ENCODE peak calls at places on chromosome 22, in nine cellular contexts. E, N, U, Y, P, W, J, D and A are unnamed samples.

GRCh38 chr22:46569055-46569847 is 31.8 kb upstream of the CELSR1 start:
- DNase-seq in D (no peak), E (no peak), Y (peak), W (no peak), N (no peak), J (no peak), U (no peak), P (no peak), A (no peak)

GRCh38 chr22:50489363-50490243 is 2.9 kb downstream of the MIOX start:
- DNase-seq in E (no peak), N (no peak), P (no peak), Y (no peak), W (no peak), U (no peak), D (no peak), J (no peak), A (no peak)

GRCh38 chr22:22943521-22944267 is 56.1 kb downstream of the IGLL5 start:
- DNase-seq in N (no peak), Y (peak), U (no peak), J (no peak), P (no peak), E (no peak), W (no peak), D (no peak), A (no peak)

GRCh38 chr22:20281891-20282290 is 13.8 kb upstream of the RTN4R start:
- DNase-seq in P (no peak), W (no peak), Y (no peak), U (no peak), E (no peak), N (no peak), D (no peak), J (no peak), A (no peak)

GRCh38 chr22:30868663-30869385 is 99.8 kb downstream of the MORC2 start:
- DNase-seq in E (no peak), D (no peak), U (peak), Y (peak), J (no peak), P (no peak), W (peak), N (no peak), A (no peak)

GRCh38 chr22:41951898-41952474 is at the start of gene SMIM45:
- DNase-seq in J (peak), D (peak), Y (peak), W (no peak), E (no peak), N (no peak), P (no peak), U (peak), A (peak)

GRCh38 chr22:24512043-24512442 is 16.9 kb downstream of the UPB1 start:
- DNase-seq in E (peak), P (no peak), U (no peak), Y (no peak), N (no peak), D (no peak), W (no peak), J (peak), A (no peak)

GRCh38 chr22:38412435-38413084 is 42.4 kb downstream of the KCNJ4 start:
- DNase-seq in P (no peak), E (no peak), N (peak), U (no peak), J (peak), W (no peak), Y (peak), D (no peak), A (no peak)

GRCh38 chr22:41770715-41771452 is 29.6 kb upstream of the CCDC134 start:
- DNase-seq in N (no peak), D (no peak), E (no peak), P (no peak), W (no peak), J (no peak), Y (no peak), U (no peak), A (no peak)

GRCh38 chr22:35477911-35478582 is 62.6 kb upstream of the RASD2 start:
- DNase-seq in N (no peak), D (no peak), P (no peak), Y (no peak), W (peak), U (peak), E (peak), J (peak), A (peak)

GRCh38 chr22:31308181-31308580 is 15.9 kb upstream of the PIK3IP1 start:
- DNase-seq in P (no peak), N (peak), E (no peak), J (no peak), U (no peak), D (no peak), Y (no peak), W (no peak), A (no peak)

GRCh38 chr22:49960159-49960966 is at the start of gene PIM3:
- DNase-seq in N (peak), U (peak), Y (peak), W (peak), D (peak), P (no peak), E (peak), J (peak), A (peak)

GRCh38 chr22:21569459-21570161 is 2.1 kb downstream of the UBE2L3 start:
- DNase-seq in P (no peak), N (no peak), D (no peak), J (peak), W (no peak), Y (no peak), E (peak), U (no peak), A (no peak)

GRCh38 chr22:20140107-20140445 is 8.5 kb downstream of the ZDHHC8 start:
- DNase-seq in W (no peak), D (no peak), J (no peak), P (no peak), U (no peak), E (no peak), Y (no peak), N (no peak), A (no peak)

GRCh38 chr22:17952273-17952801 is 72.0 kb downstream of the MICAL3 start:
- DNase-seq in N (peak), D (no peak), Y (no peak), P (no peak), J (no peak), W (no peak), U (no peak), E (no peak), A (no peak)

GRCh38 chr22:48795664-48796063 is 1032.0 kb downstream of the BRD1 start:
- DNase-seq in E (no peak), J (no peak), N (no peak), Y (no peak), U (no peak), P (no peak), D (no peak), W (no peak), A (no peak)

GRCh38 chr22:32206774-32207758 is 2.2 kb upstream of the RFPL2 start:
- DNase-seq in W (peak), J (peak), P (peak), E (no peak), Y (no peak), U (peak), N (peak), D (no peak), A (no peak)

GRCh38 chr22:16915711-16916110 is 90.5 kb upstream of the XKR3 start:
- DNase-seq in D (no peak), Y (no peak), W (no peak), E (no peak), J (no peak), N (no peak), U (no peak), P (no peak), A (no peak)

GRCh38 chr22:20243545-20244249 is 24.4 kb downstream of the RTN4R start:
- DNase-seq in J (peak), Y (peak), D (peak), P (no peak), E (peak), U (peak), N (peak), W (peak), A (peak)

GRCh38 chr22:49515486-49515885 is 312.2 kb downstream of the BRD1 start:
- DNase-seq in U (no peak), W (no peak), J (no peak), P (no peak), E (no peak), D (no peak), N (no peak), Y (no peak), A (no peak)

GRCh38 chr22:29394931-29395581 is 6.7 kb upstream of the AP1B1 start:
- DNase-seq in J (peak), Y (peak), U (peak), E (peak), N (peak), W (peak), P (peak), D (peak), A (peak)

GRCh38 chr22:23183107-23183698 is 2.9 kb downstream of the BCR start:
- DNase-seq in N (peak), U (peak), D (peak), W (peak), Y (peak), P (no peak), E (peak), J (peak), A (no peak)

GRCh38 chr22:33921576-33922181 is 1.4 kb upstream of the LARGE1 start:
- DNase-seq in E (no peak), J (no peak), Y (peak), D (peak), N (peak), W (peak), U (peak), P (no peak), A (no peak)

GRCh38 chr22:42621505-42622002 is 6.9 kb upstream of the POLDIP3 start:
- DNase-seq in D (peak), J (peak), P (no peak), N (peak), W (peak), Y (no peak), E (no peak), U (peak), A (no peak)

GRCh38 chr22:30615543-30615954 is 8.6 kb downstream of the TCN2 start:
- DNase-seq in U (no peak), E (no peak), Y (no peak), P (no peak), N (no peak), D (no peak), W (no peak), J (peak), A (no peak)

GRCh38 chr22:49507607-49508292 is 319.9 kb downstream of the BRD1 start:
- DNase-seq in P (no peak), N (no peak), E (no peak), J (no peak), U (no peak), D (no peak), W (no peak), Y (peak), A (no peak)

GRCh38 chr22:19419086-19419463 is 12.5 kb downstream of the HIRA start:
- DNase-seq in E (peak), Y (no peak), U (no peak), W (no peak), D (no peak), N (peak), P (no peak), J (peak), A (no peak)

GRCh38 chr22:30250713-30251267 is 4.2 kb upstream of the LIF start:
- DNase-seq in W (peak), N (no peak), P (no peak), J (no peak), U (peak), Y (no peak), D (no peak), E (no peak), A (no peak)

GRCh38 chr22:43017525-43018290 is 2.8 kb upstream of the PACSIN2 start:
- DNase-seq in E (no peak), P (no peak), J (no peak), U (peak), N (no peak), Y (peak), D (no peak), W (no peak), A (no peak)

GRCh38 chr22:45507798-45508197 is 5.1 kb downstream of the FBLN1 start:
- DNase-seq in W (no peak), N (no peak), J (no peak), Y (no peak), D (no peak), U (no peak), P (no peak), E (no peak), A (no peak)

GRCh38 chr22:41596776-41597634 is 7.4 kb upstream of the PMM1 start:
- DNase-seq in U (peak), P (no peak), N (peak), Y (peak), D (peak), W (peak), E (peak), J (peak), A (no peak)

GRCh38 chr22:38228873-38229740 is 27.3 kb downstream of the MAFF start:
- DNase-seq in W (peak), D (no peak), N (no peak), J (no peak), U (peak), P (no peak), Y (peak), E (no peak), A (no peak)

GRCh38 chr22:37501610-37502341 is 15.6 kb upstream of the MFNG start:
- DNase-seq in E (no peak), U (peak), J (no peak), P (no peak), N (no peak), W (peak), Y (no peak), D (no peak), A (no peak)

GRCh38 chr22:22737590-22737989 is 93.2 kb downstream of the GGTLC2 start:
- DNase-seq in D (no peak), N (no peak), U (no peak), W (no peak), E (no peak), P (no peak), J (no peak), Y (no peak), A (no peak)

GRCh38 chr22:42151924-42152635 is 21.5 kb upstream of the CYP2D6 start:
- DNase-seq in E (no peak), N (no peak), Y (no peak), D (no peak), J (no peak), W (no peak), P (no peak), U (no peak), A (no peak)

GRCh38 chr22:39283312-39284141 is 35.9 kb downstream of the RPL3 start:
- DNase-seq in N (no peak), D (peak), E (no peak), U (no peak), W (no peak), Y (peak), J (peak), P (no peak), A (no peak)

GRCh38 chr22:50396751-50397370 is 53.7 kb downstream of the PPP6R2 start:
- DNase-seq in E (no peak), U (no peak), P (no peak), W (no peak), J (no peak), Y (no peak), N (peak), D (no peak), A (no peak)

GRCh38 chr22:19040581-19041402 is 81.4 kb downstream of the DGCR2 start:
- DNase-seq in U (no peak), Y (peak), J (no peak), E (no peak), D (no peak), W (no peak), P (no peak), N (no peak), A (no peak)